ENCODE peak calls at places on chromosomes 2 and 18, in ten cellular contexts. L, I, Q, A, V, J, R, C, T and Z are unnamed samples.

GRCh38 chr2:95309599-95309998 is 12.5 kb downstream of the KCNIP3 start:
- DNase-seq in I (no peak), J (no peak), T (no peak), V (no peak), A (no peak), L (no peak), Q (no peak), R (no peak), C (no peak), Z (no peak)

GRCh38 chr2:134253117-134253704 is 661 bp upstream of the MGAT5 start:
- DNase-seq in T (no peak), V (no peak), L (no peak), J (no peak), A (no peak), C (no peak), Q (no peak), R (no peak), I (no peak), Z (no peak)

GRCh38 chr18:46174317-46175039 is 70.3 kb downstream of the HAUS1 start:
- DNase-seq in V (peak), J (no peak), T (peak), I (peak), Q (peak), L (peak), R (no peak), C (peak), A (no peak), Z (peak)

GRCh38 chr2:85129861-85130260 is 3.3 kb upstream of the TCF7L1 start:
- DNase-seq in C (no peak), J (no peak), V (no peak), T (no peak), R (no peak), A (no peak), Q (no peak), L (no peak), I (no peak), Z (no peak)

GRCh38 chr2:232325324-232326273 is 53.0 kb upstream of the ALPP start:
- DNase-seq in R (no peak), Q (peak), L (peak), V (peak), C (peak), I (peak), A (no peak), J (no peak), T (no peak), Z (peak)

GRCh38 chr2:227703961-227704360 is 13.9 kb downstream of the SLC19A3 start:
- DNase-seq in R (no peak), Q (no peak), T (no peak), L (no peak), I (no peak), V (peak), A (no peak), C (no peak), J (no peak), Z (no peak)

GRCh38 chr2:16003809-16004208 is 63.5 kb downstream of the MYCN start:
- DNase-seq in I (no peak), V (no peak), Q (no peak), A (no peak), R (no peak), J (no peak), T (no peak), L (no peak), C (no peak), Z (no peak)

GRCh38 chr2:189393440-189394111 is 47.7 kb upstream of the WDR75 start:
- DNase-seq in R (no peak), T (peak), V (peak), C (no peak), A (no peak), I (no peak), L (no peak), J (no peak), Q (no peak), Z (no peak)

GRCh38 chr18:23982154-23983071 is 32.1 kb upstream of the TTC39C start:
- DNase-seq in T (peak), R (no peak), J (no peak), L (no peak), V (peak), A (no peak), I (no peak), Q (no peak), C (no peak), Z (no peak)

GRCh38 chr2:102093662-102094061 is 48.9 kb upstream of the IL1R1 start:
- DNase-seq in A (no peak), C (no peak), J (no peak), T (no peak), R (no peak), Q (no peak), L (no peak), V (no peak), I (no peak), Z (no peak)

GRCh38 chr2:43513216-43513615 is 82.6 kb downstream of the THADA start:
- DNase-seq in J (no peak), L (no peak), C (no peak), A (no peak), R (no peak), I (no peak), Q (no peak), T (no peak), V (peak), Z (no peak)

GRCh38 chr2:160288324-160288723 is 88.3 kb upstream of the ITGB6 start:
- DNase-seq in J (no peak), A (no peak), V (peak), T (peak), I (no peak), L (no peak), R (no peak), Q (no peak), C (no peak), Z (no peak)

GRCh38 chr2:96389728-96390127 is 54.2 kb downstream of the NCAPH start:
- DNase-seq in T (no peak), V (no peak), Q (no peak), R (no peak), I (no peak), A (no peak), L (no peak), C (no peak), J (no peak), Z (no peak)

GRCh38 chr18:9413586-9413985 is 61.7 kb upstream of the RALBP1 start:
- DNase-seq in A (no peak), I (no peak), Q (no peak), C (no peak), R (no peak), J (no peak), L (no peak), T (peak), V (peak), Z (no peak)

GRCh38 chr2:33529771-33530481 is 53.5 kb downstream of the RASGRP3 start:
- DNase-seq in I (no peak), A (no peak), T (peak), Q (no peak), R (no peak), V (peak), J (no peak), L (no peak), C (no peak), Z (peak)

GRCh38 chr2:60925994-60926750 is 44.8 kb downstream of the REL start:
- DNase-seq in I (no peak), R (no peak), C (no peak), Q (no peak), T (no peak), V (peak), J (no peak), A (no peak), L (no peak), Z (no peak)

GRCh38 chr2:63834401-63834800 is 7.3 kb upstream of the UGP2 start:
- DNase-seq in R (no peak), L (no peak), J (no peak), Q (no peak), A (no peak), T (no peak), V (no peak), I (no peak), C (no peak), Z (no peak)

GRCh38 chr2:237714690-237715458 is 83.7 kb upstream of the RBM44 start:
- DNase-seq in I (peak), C (peak), T (peak), A (no peak), V (no peak), L (no peak), J (no peak), Q (no peak), R (no peak), Z (no peak)

GRCh38 chr2:188042412-188042811 is 249.3 kb upstream of the GULP1 start:
- DNase-seq in T (peak), A (no peak), Q (no peak), C (no peak), I (no peak), L (no peak), J (no peak), R (no peak), V (peak), Z (peak)

GRCh38 chr2:38095996-38096861 is 20.3 kb upstream of the CYP1B1 start:
- DNase-seq in Q (no peak), V (no peak), L (no peak), C (peak), T (no peak), I (no peak), A (no peak), J (no peak), R (no peak), Z (peak)

GRCh38 chr2:8532408-8532807 is 149.4 kb upstream of the ID2 start:
- DNase-seq in I (no peak), V (no peak), L (no peak), T (no peak), J (no peak), R (no peak), C (no peak), Q (no peak), A (no peak), Z (no peak)

GRCh38 chr2:10301946-10302478 is 692 bp upstream of the HPCAL1 start:
- DNase-seq in R (no peak), A (no peak), V (no peak), L (no peak), J (no peak), C (no peak), Q (no peak), T (no peak), I (peak), Z (no peak)

GRCh38 chr2:168722592-168722991 is 79.8 kb upstream of the NOSTRIN start:
- DNase-seq in Q (no peak), R (no peak), I (no peak), J (no peak), A (no peak), V (peak), L (no peak), C (no peak), T (peak), Z (no peak)

GRCh38 chr18:12361770-12362378 is 15.2 kb downstream of the AFG3L2 start:
- DNase-seq in J (no peak), L (peak), T (peak), V (peak), Q (no peak), R (no peak), A (no peak), C (peak), I (no peak), Z (peak)